ENCODE peak calls at places on chromosomes 6 and 20, in four cellular contexts. One of them, this sample, is unnamed.

GRCh38 chr6:149331043-149331807 is 13.7 kb downstream of the TAB2 start:
- DNase-seq in D341Med: no peak
- DNase-seq in neuronal stem cell: no peak
- DNase-seq in endothelial cell: no peak
- DNase-seq in this sample: no peak

GRCh38 chr6:109925060-109925459 is 53.1 kb upstream of the GPR6 start:
- DNase-seq in D341Med: no peak
- DNase-seq in neuronal stem cell: no peak
- DNase-seq in endothelial cell: no peak
- DNase-seq in this sample: no peak

GRCh38 chr20:62811720-62812119 is 5.1 kb upstream of the COL9A3 start:
- DNase-seq in D341Med: no peak
- DNase-seq in neuronal stem cell: no peak
- DNase-seq in endothelial cell: no peak
- DNase-seq in this sample: no peak

GRCh38 chr6:145704153-145704781 is 31.1 kb downstream of the EPM2A start:
- DNase-seq in D341Med: no peak
- DNase-seq in neuronal stem cell: no peak
- DNase-seq in endothelial cell: no peak
- DNase-seq in this sample: no peak

GRCh38 chr6:300026-300425 is 7.7 kb downstream of the DUSP22 start:
- DNase-seq in D341Med: no peak
- DNase-seq in neuronal stem cell: no peak
- DNase-seq in endothelial cell: no peak
- DNase-seq in this sample: no peak

GRCh38 chr20:1888796-1889463 is 6.3 kb upstream of the SIRPA start:
- DNase-seq in D341Med: no peak
- DNase-seq in neuronal stem cell: no peak
- DNase-seq in endothelial cell: no peak
- DNase-seq in this sample: no peak

GRCh38 chr6:39930540-39930939 is 3.7 kb downstream of the MOCS1 start:
- DNase-seq in D341Med: no peak
- DNase-seq in neuronal stem cell: no peak
- DNase-seq in endothelial cell: no peak
- DNase-seq in this sample: no peak

GRCh38 chr6:22558288-22558882 is 11.0 kb upstream of the HDGFL1 start:
- DNase-seq in D341Med: no peak
- DNase-seq in neuronal stem cell: no peak
- DNase-seq in endothelial cell: no peak
- DNase-seq in this sample: peak

GRCh38 chr6:13553646-13554045 is 20.8 kb upstream of the SIRT5 start:
- DNase-seq in D341Med: no peak
- DNase-seq in neuronal stem cell: no peak
- DNase-seq in endothelial cell: no peak
- DNase-seq in this sample: no peak

GRCh38 chr20:57404419-57405072 is 13.3 kb downstream of the RBM38 start:
- DNase-seq in D341Med: no peak
- DNase-seq in neuronal stem cell: no peak
- DNase-seq in endothelial cell: no peak
- DNase-seq in this sample: no peak

GRCh38 chr20:62060631-62061541 is 4.8 kb downstream of the TAF4 start:
- DNase-seq in D341Med: peak
- DNase-seq in neuronal stem cell: no peak
- DNase-seq in endothelial cell: no peak
- DNase-seq in this sample: no peak

GRCh38 chr20:43925786-43926185 is 11.1 kb downstream of the TOX2 start:
- DNase-seq in D341Med: no peak
- DNase-seq in neuronal stem cell: no peak
- DNase-seq in endothelial cell: no peak
- DNase-seq in this sample: no peak